ENCODE peak calls at places on chromosome 7, in four cellular contexts. B is uterus, L is GM23248, F is stomach. Z is an unnamed sample.

GRCh38 chr7:74395745-74396311 is 57.9 kb upstream of the GTF2IRD1 start:
- DNase-seq in B (no peak), L (no peak), F (no peak), Z (peak; percentile 14)

GRCh38 chr7:129635300-129636029 is 23.9 kb downstream of the NRF1 start:
- DNase-seq in B (peak; percentile 41), L (peak; percentile 81), F (peak; percentile 61), Z (peak; percentile 88)

GRCh38 chr7:153682628-153683027 is 369.6 kb upstream of the DPP6 start:
- DNase-seq in B (no peak), L (no peak), F (no peak), Z (peak; percentile 66)

GRCh38 chr7:131183611-131184119 is 144.0 kb upstream of the MKLN1 start:
- DNase-seq in B (no peak), L (peak; percentile 62), F (no peak), Z (no peak)

GRCh38 chr7:100118388-100119074 is 627 bp downstream of the TAF6 start:
- DNase-seq in B (no peak), L (no peak), F (no peak), Z (no peak)

GRCh38 chr7:159046300-159046699 is 98.4 kb downstream of the VIPR2 start:
- DNase-seq in B (no peak), L (no peak), F (no peak), Z (peak; percentile 20)

GRCh38 chr7:12801107-12801506 is 113.7 kb downstream of the ARL4A start:
- DNase-seq in B (no peak), L (no peak), F (peak; percentile 84), Z (no peak)

GRCh38 chr7:149854611-149855367 is 16.6 kb downstream of the ZNF862 start:
- DNase-seq in B (peak; percentile 45), L (peak; percentile 63), F (peak; percentile 90), Z (peak; percentile 91)

GRCh38 chr7:120402368-120402767 is 129.4 kb downstream of the KCND2 start:
- DNase-seq in B (no peak), L (peak; percentile 3), F (no peak), Z (no peak)

GRCh38 chr7:53743697-53744096 is 708.3 kb downstream of the POM121L12 start:
- DNase-seq in B (no peak), L (no peak), F (no peak), Z (peak; percentile 64)
- H3K4me1 ChIP-seq in B (no peaks in the 10 kb centered on the region), L (no peaks in the 10 kb centered on the region), F (no peaks in the 10 kb centered on the region), Z (no peaks in the 10 kb centered on the region)

GRCh38 chr7:132386249-132386681 is 190.0 kb downstream of the PLXNA4 start:
- DNase-seq in B (no peak), L (no peak), F (peak; percentile 78), Z (peak; percentile 61)

GRCh38 chr7:132390705-132391104 is 185.6 kb downstream of the PLXNA4 start:
- DNase-seq in B (no peak), L (peak; percentile 41), F (no peak), Z (no peak)

GRCh38 chr7:132392713-132393112 is 183.6 kb downstream of the PLXNA4 start:
- DNase-seq in B (no peak), L (no peak), F (no peak), Z (no peak)

GRCh38 chr7:132383962-132384361 is 192.3 kb downstream of the PLXNA4 start:
- DNase-seq in B (no peak), L (no peak), F (no peak), Z (no peak)

DNA sequence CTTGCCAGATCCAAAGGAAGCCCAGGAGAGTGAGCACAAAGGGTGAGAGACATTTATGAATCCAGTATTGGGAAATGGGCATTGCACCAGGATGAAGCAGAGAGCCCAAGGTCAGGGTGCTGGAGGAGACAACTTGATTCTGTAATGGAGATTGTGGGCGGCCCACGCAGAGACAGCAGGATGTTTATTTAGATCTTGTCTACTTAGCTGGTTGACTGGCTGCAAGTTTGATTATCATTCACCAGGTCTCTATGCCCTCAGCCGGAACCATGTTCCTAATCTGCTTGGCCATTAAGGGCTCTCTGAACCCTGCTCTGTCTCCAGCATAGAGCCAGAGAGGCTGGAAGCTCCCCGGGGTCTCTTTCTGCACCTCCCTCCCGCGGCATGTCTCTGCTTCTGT is 188.7 kb downstream of the PLXNA4 start:
- DNase-seq in B (no peak), L (no peak), F (no peak), Z (no peak)
- H3K4me3 ChIP-seq in B (no peak overlapping the region), L (no peak overlapping the region), F (no peak overlapping the region), Z (no peak overlapping the region)

DNA sequence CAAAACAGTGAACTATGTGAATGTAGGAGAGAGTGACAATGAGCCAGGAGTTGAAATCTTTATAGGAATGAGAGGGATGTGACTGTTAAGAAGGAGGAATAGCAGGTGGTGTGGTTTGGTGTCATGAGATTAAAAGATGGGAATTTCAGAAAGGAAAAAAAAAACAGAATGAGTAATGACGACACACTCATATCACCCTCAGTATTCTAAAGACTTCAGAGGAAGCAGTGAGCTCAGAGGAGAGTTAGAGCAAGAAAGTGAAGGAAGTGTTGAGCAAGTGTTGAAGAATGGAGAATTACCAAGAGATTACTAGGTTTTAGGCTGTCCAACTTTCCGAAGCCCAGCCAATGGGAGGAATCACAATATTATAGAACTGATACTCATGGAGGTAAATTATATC is 220.5 kb upstream of the HGF start:
- DNase-seq in B (no peak), L (peak; percentile 71), F (no peak), Z (no peak)
- H3K4me1 ChIP-seq in B (no peaks in the 10 kb centered on the region), L (peaks cover 11% of the 10 kb centered on the region), F (no peaks in the 10 kb centered on the region), Z (no peaks in the 10 kb centered on the region)

GRCh38 chr7:87220734-87221215 is 1.2 kb upstream of the TMEM243 start:
- DNase-seq in B (no peak), L (peak; percentile 72), F (no peak), Z (peak; percentile 60)
- H3K4me3 ChIP-seq in B (peak overlapping the region; percentile 68), L (peak overlapping the region; percentile 99), F (peak overlapping the region; percentile 78), Z (peak overlapping the region; percentile 87)

GRCh38 chr7:116436305-116436826 is 63.2 kb upstream of the CAV2 start:
- DNase-seq in B (no peak), L (no peak), F (no peak), Z (no peak)
- H3K4me1 ChIP-seq in B (no peaks in the 10 kb centered on the region), L (peaks cover 52% of the 10 kb centered on the region), F (peaks cover 19% of the 10 kb centered on the region), Z (no peaks in the 10 kb centered on the region)

GRCh38 chr7:4245866-4246470 is 436.1 kb upstream of the FOXK1 start:
- DNase-seq in B (no peak), L (no peak), F (no peak), Z (no peak)
- H3K4me3 ChIP-seq in B (no peak overlapping the region), L (no peak overlapping the region), F (no peak overlapping the region), Z (no peak overlapping the region)

DNA sequence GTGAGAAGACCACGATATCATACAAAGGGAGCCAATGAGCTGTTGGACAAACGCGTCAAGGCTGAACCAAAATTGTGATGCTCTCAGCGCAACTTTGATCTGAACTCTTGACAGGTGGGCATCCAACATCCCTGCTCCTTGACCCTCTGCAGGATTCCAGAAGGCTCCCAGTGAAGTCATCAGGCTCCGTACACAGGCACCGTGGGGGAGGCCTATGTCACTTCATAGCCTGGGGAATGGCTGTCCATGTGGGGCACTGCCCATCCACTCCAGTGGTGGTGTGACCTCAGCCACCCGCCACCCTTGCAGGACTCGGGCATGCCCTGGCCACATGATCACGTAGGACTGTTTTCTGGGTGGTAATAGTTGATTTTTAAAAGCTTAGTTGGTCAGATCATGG is 233.8 kb upstream of the GRB10 start:
- DNase-seq in B (no peak), L (no peak), F (no peak), Z (no peak)
- H3K4me1 ChIP-seq in B (no peaks in the 10 kb centered on the region), L (peaks cover 3% of the 10 kb centered on the region), F (no peaks in the 10 kb centered on the region), Z (no peaks in the 10 kb centered on the region)

GRCh38 chr7:101174322-101174854 is 5.7 kb downstream of the NAT16 start:
- DNase-seq in B (no peak), L (no peak), F (no peak), Z (peak; percentile 77)

GRCh38 chr7:101173752-101174244 is 6.3 kb downstream of the NAT16 start:
- DNase-seq in B (no peak), L (peak; percentile 78), F (peak; percentile 34), Z (peak; percentile 94)

GRCh38 chr7:101172005-101172853 is 6.9 kb upstream of the VGF start:
- DNase-seq in B (no peak), L (no peak), F (no peak), Z (peak; percentile 65)

GRCh38 chr7:101171442-101171837 is 6.1 kb upstream of the VGF start:
- DNase-seq in B (no peak), L (no peak), F (no peak), Z (peak; percentile 49)

GRCh38 chr7:101172854-101173751 is 7.0 kb downstream of the NAT16 start:
- DNase-seq in B (peak; percentile 58), L (peak; percentile 88), F (peak; percentile 85), Z (peak; percentile 61)
- H3K4me3 ChIP-seq in B (no peak overlapping the region), L (peak overlapping the region; percentile 53), F (peak overlapping the region; percentile 28), Z (no peak overlapping the region)

GRCh38 chr7:521221-522070 is 1.8 kb upstream of the PDGFA start:
- DNase-seq in B (peak; percentile 69), L (peak; percentile 67), F (peak; percentile 79), Z (peak; percentile 80)
- H3K4me1 ChIP-seq in B (peaks cover 5% of the 10 kb centered on the region), L (no peaks in the 10 kb centered on the region), F (peaks cover 60% of the 10 kb centered on the region), Z (peaks cover 6% of the 10 kb centered on the region)